ENCODE peak calls at places on chromosomes 5 and 9, in six cellular contexts. T is Right ventricle myocardium inferior; Y is ELF-1; V is A549; H is ureter; S is naive thymus-derived CD4-positive, alpha-beta T cell. M is an unnamed sample.

GRCh38 chr5:11062379-11062778 is 301.3 kb upstream of the DAP start:
- DNase-seq in T (no peak), Y (no peak), V (no peak), H (no peak), S (no peak), M (no peak)

GRCh38 chr5:143258559-143259253 is 144.8 kb downstream of the NR3C1 start:
- DNase-seq in T (no peak), Y (no peak), V (no peak), H (no peak), S (no peak), M (no peak)

GRCh38 chr5:79511945-79512493 is 1.9 kb downstream of the HOMER1 start:
- DNase-seq in T (no peak), Y (no peak), V (no peak), H (no peak), S (no peak), M (no peak)

GRCh38 chr9:132008184-132008781 is 71.4 kb downstream of the MED27 start:
- DNase-seq in T (no peak), Y (no peak), V (peak), H (no peak), S (no peak), M (no peak)

GRCh38 chr5:150338546-150338945 is 19.0 kb upstream of the TCOF1 start:
- DNase-seq in T (no peak), Y (no peak), V (no peak), H (no peak), S (no peak), M (peak)

GRCh38 chr9:113620377-113621161 is 157.0 kb downstream of the RGS3 start:
- DNase-seq in T (no peak), Y (peak), V (peak), H (peak), S (no peak), M (peak)

GRCh38 chr5:127944125-127944524 is 139.4 kb upstream of the SLC12A2 start:
- DNase-seq in T (no peak), Y (peak), V (no peak), H (no peak), S (no peak), M (no peak)

GRCh38 chr9:34242830-34243229 is 64.0 kb downstream of the UBAP1 start:
- DNase-seq in T (no peak), Y (no peak), V (no peak), H (no peak), S (no peak), M (no peak)